ENCODE peak calls at places on chromosomes 1 and 21, in four cellular contexts. O is neural progenitor cell, Q is lung, Y is lower lobe of right lung. X is an unnamed sample.

GRCh38 chr1:180773210-180773865 is 139.4 kb upstream of the KIAA1614 start:
- DNase-seq in O (no peak), Q (no peak), Y (no peak), X (no peak)

GRCh38 chr21:41965045-41965444 is 11.2 kb upstream of the C2CD2 start:
- DNase-seq in O (no peak), Q (no peak), Y (no peak), X (no peak)

GRCh38 chr1:243950166-243950565 is 100.1 kb upstream of the AKT3 start:
- DNase-seq in O (no peak), Q (no peak), Y (no peak), X (no peak)

GRCh38 chr1:147738739-147739476 is 21.5 kb downstream of the GJA5 start:
- DNase-seq in O (no peak), Q (no peak), Y (no peak), X (no peak)

GRCh38 chr1:196535727-196536126 is 72.5 kb downstream of the KCNT2 start:
- DNase-seq in O (peak; percentile 53), Q (no peak), Y (no peak), X (no peak)

GRCh38 chr1:17922833-17923232 is 167.7 kb downstream of the ACTL8 start:
- DNase-seq in O (peak; percentile 86), Q (no peak), Y (no peak), X (peak; percentile 34)

GRCh38 chr1:156122086-156122485 is 7.6 kb downstream of the LMNA start:
- DNase-seq in O (no peak), Q (no peak), Y (no peak), X (no peak)

GRCh38 chr21:45591619-45592207 is 49.5 kb upstream of the SLC19A1 start:
- DNase-seq in O (no peak), Q (no peak), Y (no peak), X (no peak)

GRCh38 chr1:154329152-154329521 is 3.8 kb downstream of the ATP8B2 start:
- DNase-seq in O (peak; percentile 90), Q (no peak), Y (no peak), X (no peak)

GRCh38 chr1:87754036-87754603 is 425.4 kb downstream of the LMO4 start:
- DNase-seq in O (no peak), Q (no peak), Y (no peak), X (no peak)

GRCh38 chr21:29196664-29197052 is 66.2 kb downstream of the MAP3K7CL start:
- DNase-seq in O (no peak), Q (no peak), Y (no peak), X (no peak)

GRCh38 chr1:86441581-86441980 is 17.6 kb downstream of the CLCA2 start:
- DNase-seq in O (no peak), Q (no peak), Y (no peak), X (no peak)

GRCh38 chr1:168531605-168532345 is 12.0 kb downstream of the XCL2 start:
- DNase-seq in O (no peak), Q (no peak), Y (no peak), X (no peak)

GRCh38 chr1:20603473-20604464 is 14.9 kb downstream of the CDA start:
- DNase-seq in O (no peak), Q (no peak), Y (no peak), X (no peak)

GRCh38 chr1:1361982-1362423 is 3.6 kb upstream of the MXRA8 start:
- DNase-seq in O (no peak), Q (no peak), Y (no peak), X (no peak)

GRCh38 chr1:62295921-62296451 is 23.2 kb downstream of the KANK4 start:
- DNase-seq in O (peak; percentile 38), Q (no peak), Y (no peak), X (no peak)

GRCh38 chr1:226406401-226406881 is 1.5 kb downstream of the PARP1 start:
- DNase-seq in O (peak; percentile 6), Q (no peak), Y (no peak), X (no peak)

GRCh38 chr1:90220941-90221693 is 226.2 kb downstream of the ZNF326 start:
- DNase-seq in O (no peak), Q (peak; percentile 27), Y (no peak), X (no peak)

GRCh38 chr1:33986389-33987095 is 122.7 kb downstream of the HMGB4 start:
- DNase-seq in O (no peak), Q (peak; percentile 56), Y (no peak), X (peak; percentile 34)

GRCh38 chr1:7376676-7377075 is 394.4 kb upstream of the VAMP3 start:
- DNase-seq in O (no peak), Q (no peak), Y (no peak), X (no peak)

GRCh38 chr1:218079379-218079778 is 205.7 kb upstream of the RRP15 start:
- DNase-seq in O (no peak), Q (no peak), Y (no peak), X (no peak)

GRCh38 chr1:98761238-98761637 is 99.7 kb downstream of the SNX7 start:
- DNase-seq in O (peak; percentile 46), Q (no peak), Y (no peak), X (no peak)

GRCh38 chr1:165290143-165290542 is 66.4 kb downstream of the LMX1A start:
- DNase-seq in O (no peak), Q (no peak), Y (no peak), X (no peak)

GRCh38 chr1:205579711-205580110 is 52.1 kb downstream of the ELK4 start:
- DNase-seq in O (no peak), Q (no peak), Y (no peak), X (no peak)

GRCh38 chr21:44838038-44838895 is 20.4 kb upstream of the SUMO3 start:
- DNase-seq in O (no peak), Q (no peak), Y (no peak), X (no peak)

GRCh38 chr1:22276396-22276748 is 133.5 kb upstream of the WNT4 start:
- DNase-seq in O (no peak), Q (no peak), Y (no peak), X (no peak)

GRCh38 chr1:23129846-23130245 is 38.8 kb downstream of the LUZP1 start:
- DNase-seq in O (no peak), Q (no peak), Y (no peak), X (no peak)

GRCh38 chr1:910311-910880 is 13.3 kb upstream of the SAMD11 start:
- DNase-seq in O (peak; percentile 1), Q (no peak), Y (peak; percentile 41), X (peak; percentile 1)

GRCh38 chr1:11951901-11952300 is 17.4 kb downstream of the PLOD1 start:
- DNase-seq in O (no peak), Q (no peak), Y (no peak), X (no peak)

GRCh38 chr1:19495000-19495656 is 9.8 kb upstream of the CAPZB start:
- DNase-seq in O (no peak), Q (no peak), Y (no peak), X (no peak)

GRCh38 chr1:184757891-184758290 is 3.2 kb upstream of the EDEM3 start:
- DNase-seq in O (no peak), Q (no peak), Y (no peak), X (no peak)

GRCh38 chr1:220689696-220690095 is 467 bp upstream of the C1orf115 start:
- DNase-seq in O (no peak), Q (no peak), Y (no peak), X (no peak)

GRCh38 chr1:220691039-220691684 is 999 bp downstream of the C1orf115 start:
- DNase-seq in O (peak; percentile 7), Q (no peak), Y (no peak), X (no peak)

GRCh38 chr1:220687809-220688208 is 2.4 kb upstream of the C1orf115 start:
- DNase-seq in O (no peak), Q (no peak), Y (no peak), X (no peak)

GRCh38 chr1:220692436-220693228 is 2.5 kb downstream of the C1orf115 start:
- DNase-seq in O (no peak), Q (no peak), Y (no peak), X (no peak)

GRCh38 chr1:220690140-220691038 is at the start of gene C1orf115:
- DNase-seq in O (peak; percentile 92), Q (peak; percentile 81), Y (peak; percentile 83), X (peak; percentile 82)
- H3K4me3 ChIP-seq in O (peak within 1 kb of the TSS; percentile 96), Q (peak within 1 kb of the TSS; percentile 87), Y (peak within 1 kb of the TSS; percentile 84), X (peak within 1 kb of the TSS; percentile 86)

DNA sequence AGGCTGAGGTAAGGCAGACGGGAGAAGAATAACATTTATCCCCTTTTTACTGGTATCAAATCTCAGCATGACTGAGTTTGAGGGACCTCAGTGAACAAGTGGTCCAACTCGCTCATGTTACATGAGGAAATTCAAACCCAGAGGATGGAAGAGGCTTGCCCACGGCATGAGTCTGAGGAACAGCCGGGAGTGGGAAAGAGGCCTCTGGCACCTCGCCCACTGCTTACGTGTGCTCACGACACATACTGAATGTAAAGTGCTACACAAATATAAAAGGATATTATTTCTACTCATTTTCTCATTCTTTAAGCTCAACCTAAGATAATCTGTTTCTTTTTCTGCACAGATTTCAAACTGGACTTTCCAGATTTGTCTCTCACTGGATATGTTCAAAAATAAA is 14.7 kb downstream of the BEND5 start:
- DNase-seq in O (no peak), Q (no peak), Y (no peak), X (no peak)
- TF ChIP-seq CTCF in O (no peak), Q (no peak), Y (no peak), X (no peak)

GRCh38 chr1:228735871-228736586 is 750 bp downstream of the RHOU start:
- DNase-seq in O (peak; percentile 58), Q (peak; percentile 51), Y (peak; percentile 74), X (peak; percentile 78)

GRCh38 chr1:228734881-228735801 is at the start of gene RHOU:
- DNase-seq in O (peak; percentile 88), Q (peak; percentile 73), Y (peak; percentile 87), X (peak; percentile 81)

GRCh38 chr1:228739826-228740225 is 4.5 kb downstream of the RHOU start:
- DNase-seq in O (no peak), Q (no peak), Y (no peak), X (no peak)

GRCh38 chr1:228736844-228737415 is 1.7 kb downstream of the RHOU start:
- DNase-seq in O (peak; percentile 29), Q (no peak), Y (no peak), X (no peak)

GRCh38 chr1:228737613-228738012 is 2.3 kb downstream of the RHOU start:
- DNase-seq in O (no peak), Q (no peak), Y (no peak), X (no peak)
- H3K4me3 ChIP-seq in O (peak overlapping the region; percentile 96), Q (no peak overlapping the region), Y (peak overlapping the region; percentile 82), X (no peak overlapping the region)

GRCh38 chr1:54425152-54425584 is 19.0 kb upstream of the SSBP3 start:
- DNase-seq in O (no peak), Q (no peak), Y (no peak), X (no peak)
- TF ChIP-seq CTCF in O (no peak), Q (no peak), Y (no peak), X (no peak)

GRCh38 chr1:52348704-52349301 is 17.2 kb downstream of the CC2D1B start:
- DNase-seq in O (peak; percentile 71), Q (no peak), Y (no peak), X (no peak)
- H3K4me3 ChIP-seq in O (no peak overlapping the region), Q (no peak overlapping the region), Y (no peak overlapping the region), X (no peak overlapping the region)

DNA sequence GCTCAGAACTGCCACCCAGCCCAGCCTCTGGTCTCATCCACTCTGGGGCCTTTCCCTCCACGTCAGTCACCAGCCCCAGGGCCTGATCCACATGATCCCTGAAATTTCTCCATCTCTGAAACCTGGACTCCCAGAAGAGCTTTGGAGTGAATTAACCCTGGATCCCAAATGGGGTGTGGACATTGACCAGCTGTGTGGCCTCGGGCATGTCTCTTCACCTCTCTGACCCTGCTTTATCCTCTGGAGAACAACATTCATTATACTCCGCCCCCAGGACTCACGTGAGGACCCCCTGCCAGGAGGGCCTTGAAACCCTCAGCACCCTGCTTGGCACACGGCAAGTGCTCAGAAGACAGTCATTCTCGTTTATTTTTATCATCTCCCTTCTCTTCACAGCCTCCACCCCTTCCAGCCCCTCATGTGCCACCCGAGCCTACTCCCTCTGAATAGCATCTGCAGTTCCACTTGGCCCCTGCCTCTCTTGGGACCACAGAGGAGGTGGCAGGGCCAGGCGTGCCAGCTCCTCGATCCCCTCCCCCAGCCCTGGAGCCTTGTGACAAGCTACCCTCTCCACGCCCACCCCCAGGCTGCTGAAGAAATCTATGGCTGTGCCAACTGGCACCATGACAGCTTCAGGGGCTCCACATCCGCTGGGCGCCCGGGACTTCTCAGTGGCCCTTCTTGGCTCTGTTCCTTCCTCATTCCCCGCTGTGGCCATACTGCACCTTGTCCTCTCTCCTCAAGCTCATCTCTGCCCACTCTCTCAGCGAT is 18.1 kb downstream of the ADGRB2 start:
- DNase-seq in O (no peak), Q (no peak), Y (no peak), X (no peak)
- TF ChIP-seq CTCF in O (no peak), Q (no peak), Y (no peak), X (no peak)

X was measured in body of pancreas.